ENCODE peak calls at places on chromosomes 4 and X, in five cellular contexts. D is dorsolateral prefrontal cortex, G is ELR, B is kidney, S is cardiac septum. X is an unnamed sample.

GRCh38 chr4:96649536-96649935 is 809.6 kb downstream of the PDHA2 start:
- DNase-seq in D (no peak), G (no peak), B (no peak), S (no peak), X (no peak)

GRCh38 chrX:107706309-107706708 is 69.3 kb downstream of the TSC22D3 start:
- DNase-seq in D (no peak), G (no peak), B (no peak), S (peak; percentile 36), X (no peak)

GRCh38 chr4:2936773-2937145 is 26.4 kb downstream of the NOP14 start:
- DNase-seq in D (no peak), G (peak; percentile 91), B (peak; percentile 82), S (peak; percentile 61), X (peak; percentile 80)

GRCh38 chr4:136036744-136037143 is 1495.5 kb downstream of the PCDH18 start:
- DNase-seq in D (no peak), G (peak; percentile 61), B (no peak), S (no peak), X (no peak)

GRCh38 chr4:155025762-155026457 is 182.5 kb upstream of the NPY2R start:
- DNase-seq in D (no peak), G (peak; percentile 47), B (no peak), S (no peak), X (no peak)

GRCh38 chr4:7988437-7988836 is 48.8 kb upstream of the AFAP1 start:
- DNase-seq in D (no peak), G (peak; percentile 49), B (no peak), S (no peak), X (no peak)

GRCh38 chr4:145452447-145453162 is 29.0 kb upstream of the SMAD1 start:
- DNase-seq in D (no peak), G (no peak), B (no peak), S (no peak), X (no peak)

GRCh38 chrX:103531002-103531401 is 11.7 kb upstream of the RAB40A start:
- DNase-seq in D (no peak), G (peak; percentile 80), B (no peak), S (no peak), X (no peak)

GRCh38 chr4:51866835-51867234 is 23.9 kb downstream of the DCUN1D4 start:
- DNase-seq in D (peak; percentile 48), G (no peak), B (no peak), S (no peak), X (no peak)

GRCh38 chr4:75542824-75543223 is 13.0 kb upstream of the ODAPH start:
- DNase-seq in D (no peak), G (peak; percentile 93), B (no peak), S (no peak), X (no peak)

GRCh38 chr4:153547520-153547919 is 81.4 kb downstream of the TMEM131L start:
- DNase-seq in D (no peak), G (no peak), B (no peak), S (no peak), X (no peak)

GRCh38 chr4:126799971-126800722 is 832.6 kb upstream of the INTU start:
- DNase-seq in D (no peak), G (peak; percentile 38), B (no peak), S (no peak), X (no peak)

GRCh38 chrX:132636080-132636479 is 147.2 kb upstream of the MBNL3 start:
- DNase-seq in D (no peak), G (peak; percentile 0), B (no peak), S (no peak), X (no peak)

GRCh38 chr4:40065010-40065409 is 8.4 kb downstream of the N4BP2 start:
- DNase-seq in D (no peak), G (no peak), B (no peak), S (no peak), X (no peak)

GRCh38 chr4:1212546-1213335 is 36.2 kb downstream of the CTBP1 start:
- DNase-seq in D (no peak), G (no peak), B (peak; percentile 63), S (no peak), X (peak; percentile 63)

GRCh38 chrX:63744850-63745249 is 40.2 kb downstream of the ARHGEF9 start:
- DNase-seq in D (no peak), G (no peak), B (no peak), S (no peak), X (no peak)

GRCh38 chrX:11209798-11210197 is 83.4 kb upstream of the AMELX start:
- DNase-seq in D (no peak), G (no peak), B (no peak), S (no peak), X (no peak)

GRCh38 chr4:177380730-177381287 is 61.4 kb downstream of the AGA start:
- DNase-seq in D (no peak), G (peak; percentile 49), B (peak; percentile 71), S (no peak), X (no peak)

GRCh38 chr4:139660518-139661149 is 5.0 kb upstream of the MGST2 start:
- DNase-seq in D (no peak), G (no peak), B (no peak), S (no peak), X (no peak)

GRCh38 chrX:16733013-16733412 is 13.6 kb downstream of the SYAP1 start:
- DNase-seq in D (no peak), G (no peak), B (no peak), S (no peak), X (no peak)

GRCh38 chr4:7183161-7183560 is 9.2 kb upstream of the SORCS2 start:
- DNase-seq in D (no peak), G (peak; percentile 48), B (no peak), S (peak; percentile 36), X (no peak)

GRCh38 chrX:76195579-76195978 is 22.7 kb downstream of the PBDC1 start:
- DNase-seq in D (no peak), G (no peak), B (no peak), S (no peak), X (no peak)

GRCh38 chr4:114100288-114101031 is 121.0 kb upstream of the ARSJ start:
- DNase-seq in D (no peak), G (no peak), B (no peak), S (no peak), X (no peak)

GRCh38 chr4:177393236-177393635 is 49.0 kb downstream of the AGA start:
- DNase-seq in D (no peak), G (no peak), B (no peak), S (no peak), X (no peak)

GRCh38 chr4:173505924-173506779 is 23.9 kb downstream of the HAND2 start:
- DNase-seq in D (peak; percentile 44), G (peak; percentile 46), B (no peak), S (peak; percentile 82), X (peak; percentile 83)

GRCh38 chr4:25154594-25155265 is 5.5 kb downstream of the SEPSECS start:
- DNase-seq in D (no peak), G (no peak), B (no peak), S (no peak), X (no peak)

GRCh38 chr4:101321481-101322042 is 25.8 kb downstream of the PPP3CA start:
- DNase-seq in D (no peak), G (no peak), B (no peak), S (no peak), X (no peak)

GRCh38 chrX:30935985-30936384 is 46.9 kb upstream of the TAB3 start:
- DNase-seq in D (no peak), G (peak; percentile 36), B (no peak), S (no peak), X (no peak)

GRCh38 chrX:119382606-119383005 is 16.5 kb upstream of the SLC25A43 start:
- DNase-seq in D (no peak), G (no peak), B (no peak), S (no peak), X (no peak)

GRCh38 chr4:7761312-7761711 is 178.3 kb downstream of the AFAP1 start:
- DNase-seq in D (no peak), G (no peak), B (peak; percentile 29), S (no peak), X (no peak)

GRCh38 chrX:45709381-45709780 is 508.7 kb upstream of the DIPK2B start:
- DNase-seq in D (no peak), G (peak; percentile 65), B (no peak), S (no peak), X (no peak)

GRCh38 chrX:109890910-109891502 is 111.9 kb upstream of the TMEM164 start:
- DNase-seq in D (peak; percentile 54), G (peak; percentile 69), B (no peak), S (peak; percentile 77), X (no peak)

GRCh38 chr4:47899639-47900038 is 14.7 kb downstream of the NFXL1 start:
- DNase-seq in D (no peak), G (no peak), B (no peak), S (no peak), X (no peak)

GRCh38 chr4:95549246-95550138 is 719 bp upstream of the UNC5C start:
- DNase-seq in D (peak; percentile 74), G (no peak), B (peak; percentile 93), S (peak; percentile 74), X (peak; percentile 90)

GRCh38 chrX:14032383-14032782 is 2.7 kb upstream of the GEMIN8 start:
- DNase-seq in D (no peak), G (peak; percentile 55), B (no peak), S (no peak), X (no peak)

GRCh38 chr4:100843897-100844296 is 326.1 kb upstream of the EMCN start:
- DNase-seq in D (no peak), G (no peak), B (no peak), S (no peak), X (no peak)

GRCh38 chrX:102892103-102892502 is 45.0 kb upstream of the RAB40AL start:
- DNase-seq in D (no peak), G (no peak), B (no peak), S (no peak), X (no peak)

GRCh38 chr4:124179521-124180186 is 532.9 kb downstream of the ANKRD50 start:
- DNase-seq in D (no peak), G (no peak), B (no peak), S (no peak), X (no peak)